ENCODE peak calls at places on chromosome 10, in seven cellular contexts. S, Q, P, H, V, R and M are unnamed samples.

GRCh38 chr10:16521311-16522016 is at the start of gene C1QL3:
- DNase-seq in V (peak; percentile 66), H (peak; percentile 64), S (no peak), P (no peak), Q (peak; percentile 2), R (peak; percentile 53), M (no peak)

GRCh38 chr10:118958984-118959916 is 70.3 kb upstream of the NANOS1 start:
- DNase-seq in V (no peak), R (peak; percentile 36), Q (peak; percentile 79), P (no peak), H (peak; percentile 70), S (peak; percentile 65), M (no peak)

GRCh38 chr10:90484518-90484917 is 373.3 kb downstream of the HTR7 start:
- DNase-seq in S (peak; percentile 66), R (no peak), P (no peak), Q (peak; percentile 3), H (no peak), V (no peak), M (no peak)

GRCh38 chr10:133379152-133379800 is at the start of gene PAOX:
- DNase-seq in S (peak; percentile 55), R (peak; percentile 87), V (peak; percentile 93), H (peak; percentile 71), Q (no peak), P (no peak), M (peak; percentile 43)

GRCh38 chr10:22615819-22616499 is 98.4 kb downstream of the PIP4K2A start:
- DNase-seq in P (no peak), R (peak; percentile 40), V (no peak), S (peak; percentile 32), Q (peak; percentile 82), H (no peak), M (peak; percentile 80)

GRCh38 chr10:3494879-3495230 is 290.2 kb downstream of the KLF6 start:
- DNase-seq in Q (no peak), R (no peak), V (no peak), H (no peak), S (no peak), P (no peak), M (no peak)

GRCh38 chr10:85859859-85860258 is 506.7 kb downstream of the GRID1 start:
- DNase-seq in H (no peak), Q (no peak), R (no peak), P (no peak), S (no peak), V (no peak), M (no peak)

GRCh38 chr10:87771871-87772500 is 46.0 kb downstream of the ATAD1 start:
- DNase-seq in Q (peak; percentile 59), S (no peak), R (peak; percentile 21), P (no peak), H (peak; percentile 63), V (peak; percentile 10), M (peak; percentile 44)

GRCh38 chr10:85036661-85037060 is 708.3 kb downstream of the CCSER2 start:
- DNase-seq in Q (no peak), R (no peak), V (no peak), H (no peak), P (no peak), S (no peak), M (no peak)

GRCh38 chr10:57338823-57339558 is 928.7 kb downstream of the IPMK start:
- DNase-seq in H (peak; percentile 60), R (peak; percentile 57), S (no peak), V (peak; percentile 52), Q (peak; percentile 86), P (no peak), M (peak; percentile 58)

GRCh38 chr10:6738464-6738824 is 158.4 kb upstream of the PRKCQ start:
- DNase-seq in S (no peak), V (no peak), R (no peak), P (no peak), H (no peak), Q (no peak), M (no peak)

GRCh38 chr10:109282510-109282909 is 640.8 kb downstream of the XPNPEP1 start:
- DNase-seq in H (peak; percentile 83), R (peak; percentile 50), Q (peak; percentile 35), P (no peak), S (no peak), V (no peak), M (no peak)

GRCh38 chr10:128310966-128311658 is 184.9 kb upstream of the MKI67 start:
- DNase-seq in P (no peak), V (no peak), R (no peak), Q (no peak), H (no peak), S (no peak), M (no peak)

GRCh38 chr10:128304271-128304670 is 178.0 kb upstream of the MKI67 start:
- DNase-seq in R (no peak), V (no peak), S (no peak), H (no peak), P (no peak), Q (no peak), M (no peak)

GRCh38 chr10:128306966-128307365 is 180.7 kb upstream of the MKI67 start:
- DNase-seq in H (no peak), P (no peak), R (no peak), S (no peak), Q (no peak), V (no peak), M (no peak)

GRCh38 chr10:128307819-128308218 is 181.6 kb upstream of the MKI67 start:
- DNase-seq in R (no peak), V (no peak), H (no peak), Q (no peak), P (no peak), S (no peak), M (no peak)

DNA sequence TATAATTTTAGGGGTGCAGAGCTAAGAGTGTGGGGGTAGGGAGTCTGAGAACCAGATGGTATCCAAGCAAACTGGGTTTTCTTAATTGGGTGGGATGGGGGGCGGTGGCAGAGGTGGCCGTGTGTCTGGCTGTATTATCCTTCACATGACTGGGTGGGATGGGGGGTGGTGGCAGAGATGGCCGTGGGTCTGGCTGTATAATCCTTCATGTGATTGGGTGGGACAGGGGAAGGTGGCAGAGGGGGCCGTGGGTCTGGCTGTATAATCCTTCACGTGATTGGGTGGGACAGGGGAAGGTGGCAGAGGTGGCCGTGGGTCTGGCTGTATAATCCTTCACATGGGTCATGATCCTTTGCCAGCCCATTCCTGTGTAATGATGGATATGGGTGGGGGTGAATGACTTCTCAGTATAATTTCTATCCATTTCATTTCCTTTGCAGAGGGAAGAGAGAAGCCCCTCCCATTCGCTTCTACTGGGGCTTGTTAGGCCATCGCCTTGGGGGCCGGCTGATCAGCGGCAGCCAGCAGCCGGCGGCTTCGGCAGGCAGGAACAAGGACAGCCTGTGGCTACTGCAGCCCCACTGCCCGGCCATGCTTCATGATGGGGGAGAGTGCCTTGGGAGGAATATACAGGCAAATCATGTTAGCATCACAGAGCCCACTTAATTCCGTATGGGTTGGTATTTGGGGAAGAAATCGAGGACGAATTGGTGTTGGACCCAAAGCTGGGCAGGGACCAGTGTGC is 179.6 kb upstream of the MKI67 start:
- DNase-seq in S (no peak), H (no peak), P (no peak), R (no peak), V (no peak), Q (no peak), M (no peak)
- H3K9me2 ChIP-seq in S (no peaks in the 10 kb centered on the region), H (no peaks in the 10 kb centered on the region), P (no peaks in the 10 kb centered on the region), R (no peaks in the 10 kb centered on the region), V (no peaks in the 10 kb centered on the region), Q (no peaks in the 10 kb centered on the region), M (no peaks in the 10 kb centered on the region)

GRCh38 chr10:105592468-105592867 is 951.4 kb downstream of the SORCS3 start:
- DNase-seq in S (no peak), H (no peak), V (no peak), R (no peak), Q (no peak), P (no peak), M (no peak)
- H3K9me3 ChIP-seq in S (no peaks in the 10 kb centered on the region), H (no peaks in the 10 kb centered on the region), V (peaks cover 4% of the 10 kb centered on the region), R (no peaks in the 10 kb centered on the region), Q (no peaks in the 10 kb centered on the region), P (peaks cover 27% of the 10 kb centered on the region), M (no peaks in the 10 kb centered on the region)

GRCh38 chr10:113000876-113001598 is 51.0 kb downstream of the TCF7L2 start:
- DNase-seq in V (no peak), P (no peak), H (peak; percentile 46), S (no peak), Q (no peak), R (peak; percentile 69), M (no peak)
- H3K27ac ChIP-seq in V (no peak overlapping the region), P (no peak overlapping the region), H (peak overlapping the region; percentile 33), S (no peak overlapping the region), Q (no peak overlapping the region), R (peak overlapping the region; percentile 72), M (no peak overlapping the region)

DNA sequence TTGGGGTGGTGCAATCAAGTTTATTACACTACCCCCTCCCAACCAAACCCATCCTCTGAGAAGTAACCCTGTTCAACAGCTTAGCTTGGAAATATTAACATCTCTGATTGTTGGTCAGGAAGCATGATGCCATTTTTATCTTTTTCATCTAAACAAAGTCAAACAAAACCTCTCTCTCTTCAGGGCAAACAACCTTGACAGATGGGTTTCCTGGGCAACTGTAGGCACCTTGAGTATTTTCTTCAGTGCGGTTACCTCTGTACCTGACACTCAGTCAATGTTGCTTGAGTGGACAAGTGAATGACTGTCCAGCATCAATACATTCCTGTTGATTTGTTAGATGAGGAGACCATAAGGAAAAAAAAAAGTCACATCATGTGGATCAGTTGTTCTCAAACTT is 183.6 kb downstream of the NRP1 start:
- DNase-seq in P (no peak), S (no peak), R (no peak), V (no peak), H (no peak), Q (peak; percentile 92), M (peak; percentile 69)
- H3K9me2 ChIP-seq in P (no peaks in the 10 kb centered on the region), S (no peaks in the 10 kb centered on the region), R (no peaks in the 10 kb centered on the region), V (no peaks in the 10 kb centered on the region), H (no peaks in the 10 kb centered on the region), Q (no peaks in the 10 kb centered on the region), M (no peaks in the 10 kb centered on the region)

DNA sequence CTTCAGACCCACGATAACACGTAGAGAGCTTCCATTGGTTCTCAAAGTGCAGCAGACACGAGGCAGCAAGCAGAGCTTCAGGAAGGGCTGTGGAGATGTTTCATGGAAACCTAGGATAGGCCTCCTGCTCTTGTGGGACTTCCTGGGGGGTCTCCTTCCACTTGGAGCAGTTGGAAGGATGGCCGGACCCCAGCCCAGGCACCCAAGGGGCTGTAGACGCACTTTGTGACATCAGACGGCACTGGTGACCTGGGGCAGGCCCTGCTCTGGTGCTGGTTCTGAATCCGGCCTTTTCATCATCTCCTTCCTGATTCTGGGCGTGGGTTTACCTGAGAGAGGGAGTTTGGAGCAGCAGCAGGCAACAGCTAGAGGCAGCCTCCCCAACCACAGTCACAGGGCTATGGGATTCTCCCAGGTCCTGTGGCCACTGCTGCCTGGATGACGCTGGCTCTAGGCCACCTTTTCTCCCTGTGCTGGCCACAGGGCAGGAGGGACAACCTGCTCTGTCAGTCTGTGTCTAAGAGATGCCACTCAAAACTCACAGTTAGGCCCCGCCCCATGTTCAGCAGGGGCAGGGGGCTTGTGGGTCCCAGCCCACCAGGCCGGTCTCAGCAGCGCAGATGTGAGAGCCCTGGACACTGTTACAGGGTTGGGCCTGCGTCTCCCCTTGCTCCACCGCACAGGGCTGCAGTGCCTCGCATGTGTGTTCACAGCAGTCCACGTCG is 569.5 kb downstream of the TCERG1L start:
- DNase-seq in Q (no peak), R (no peak), P (no peak), V (no peak), S (no peak), H (no peak), M (no peak)
- H3K9me3 ChIP-seq in Q (no peaks in the 10 kb centered on the region), R (no peaks in the 10 kb centered on the region), P (no peaks in the 10 kb centered on the region), V (no peaks in the 10 kb centered on the region), S (no peaks in the 10 kb centered on the region), H (no peaks in the 10 kb centered on the region), M (no peaks in the 10 kb centered on the region)

DNA sequence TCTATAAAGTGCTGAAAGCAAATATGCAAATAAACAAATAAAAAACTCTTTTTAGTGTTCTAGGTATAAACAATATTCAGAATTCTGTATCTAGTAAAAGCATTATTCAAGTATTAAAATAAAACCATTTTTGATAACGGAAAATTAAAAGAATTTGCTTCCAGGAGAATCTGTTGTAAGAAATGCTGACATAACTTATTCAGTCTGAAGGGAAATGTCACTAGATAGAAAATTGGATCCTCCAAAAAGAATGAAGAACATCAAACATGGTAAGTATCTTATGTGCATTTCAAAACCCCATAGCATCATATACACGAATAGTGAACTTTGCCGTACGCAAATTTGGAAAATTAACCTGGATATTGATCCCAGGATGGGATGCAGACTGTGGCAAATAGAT is 506.7 kb downstream of the GLRX3 start:
- DNase-seq in V (no peak), S (no peak), Q (no peak), H (no peak), R (no peak), P (no peak), M (no peak)
- H3K27ac ChIP-seq in V (no peak overlapping the region), S (no peak overlapping the region), Q (no peak overlapping the region), H (no peak overlapping the region), R (no peak overlapping the region), P (no peak overlapping the region), M (no peak overlapping the region)